ENCODE peak calls at places on chromosomes 4 and X, in six cellular contexts. One of them, this sample, is unnamed.

GRCh38 chr4:145679520-145679919 is 426 bp upstream of the C4orf51 start:
- DNase-seq in GM12891: no peak
- DNase-seq in H1: no peak
- DNase-seq in GM12878: no peak
- DNase-seq in K562: no peak
- DNase-seq in HepG2: peak; percentile 25
- DNase-seq in this sample: no peak

GRCh38 chrX:18286322-18286831 is 65.7 kb upstream of the BEND2 start:
- DNase-seq in HepG2: no peak
- DNase-seq in H1: no peak
- DNase-seq in K562: no peak
- DNase-seq in GM12878: no peak
- DNase-seq in GM12891: no peak
- DNase-seq in this sample: no peak

GRCh38 chrX:53288173-53288572 is 6.8 kb upstream of the IQSEC2 start:
- DNase-seq in H1: no peak
- DNase-seq in GM12891: no peak
- DNase-seq in K562: peak; percentile 64
- DNase-seq in GM12878: no peak
- DNase-seq in HepG2: no peak
- DNase-seq in this sample: no peak

GRCh38 chr4:13483142-13484044 is 747 bp downstream of the RAB28 start:
- DNase-seq in GM12878: no peak
- DNase-seq in GM12891: peak; percentile 9
- DNase-seq in HepG2: peak; percentile 13
- DNase-seq in H1: no peak
- DNase-seq in K562: peak; percentile 37
- DNase-seq in this sample: no peak

GRCh38 chr4:38605794-38606586 is 58.0 kb upstream of the KLF3 start:
- DNase-seq in HepG2: peak; percentile 70
- DNase-seq in GM12891: no peak
- DNase-seq in K562: peak; percentile 37
- DNase-seq in GM12878: no peak
- DNase-seq in H1: no peak
- DNase-seq in this sample: no peak

GRCh38 chr4:105191621-105192210 is 45.0 kb downstream of the TET2 start:
- DNase-seq in K562: no peak
- DNase-seq in HepG2: no peak
- DNase-seq in H1: no peak
- DNase-seq in GM12878: peak; percentile 81
- DNase-seq in GM12891: no peak
- DNase-seq in this sample: no peak

GRCh38 chr4:136687596-136687995 is 844.7 kb downstream of the PCDH18 start:
- DNase-seq in GM12878: no peak
- DNase-seq in HepG2: no peak
- DNase-seq in GM12891: no peak
- DNase-seq in H1: no peak
- DNase-seq in K562: no peak
- DNase-seq in this sample: no peak

GRCh38 chr4:81565137-81565870 is 93.6 kb upstream of the RASGEF1B start:
- DNase-seq in H1: no peak
- DNase-seq in HepG2: no peak
- DNase-seq in K562: no peak
- DNase-seq in GM12878: no peak
- DNase-seq in GM12891: no peak
- DNase-seq in this sample: no peak

GRCh38 chr4:154738426-154738825 is 5.4 kb upstream of the LRAT start:
- DNase-seq in K562: no peak
- DNase-seq in HepG2: no peak
- DNase-seq in GM12878: no peak
- DNase-seq in H1: no peak
- DNase-seq in GM12891: no peak
- DNase-seq in this sample: no peak

GRCh38 chr4:153603258-153603657 is 80.8 kb upstream of the TLR2 start:
- DNase-seq in GM12891: no peak
- DNase-seq in GM12878: no peak
- DNase-seq in H1: no peak
- DNase-seq in K562: no peak
- DNase-seq in HepG2: no peak
- DNase-seq in this sample: no peak

GRCh38 chr4:26020896-26021295 is 106.9 kb downstream of the SMIM20 start:
- DNase-seq in K562: no peak
- DNase-seq in HepG2: peak; percentile 10
- DNase-seq in H1: no peak
- DNase-seq in GM12878: no peak
- DNase-seq in GM12891: no peak
- DNase-seq in this sample: no peak

GRCh38 chr4:140628016-140628415 is 59.3 kb upstream of the UCP1 start:
- DNase-seq in GM12891: no peak
- DNase-seq in GM12878: no peak
- DNase-seq in H1: no peak
- DNase-seq in K562: no peak
- DNase-seq in HepG2: no peak
- DNase-seq in this sample: no peak

GRCh38 chrX:41956027-41956426 is 32.7 kb upstream of the CASK start:
- DNase-seq in K562: peak; percentile 49
- DNase-seq in HepG2: no peak
- DNase-seq in GM12891: no peak
- DNase-seq in GM12878: no peak
- DNase-seq in H1: no peak
- DNase-seq in this sample: no peak

GRCh38 chr4:80196259-80197131 is 808 bp upstream of the PRDM8 start:
- DNase-seq in GM12878: no peak
- DNase-seq in K562: no peak
- DNase-seq in HepG2: no peak
- DNase-seq in H1: no peak
- DNase-seq in GM12891: no peak
- DNase-seq in this sample: no peak

GRCh38 chr4:141763373-141763772 is 127.0 kb downstream of the IL15 start:
- DNase-seq in HepG2: no peak
- DNase-seq in GM12891: no peak
- DNase-seq in H1: no peak
- DNase-seq in K562: no peak
- DNase-seq in GM12878: no peak
- DNase-seq in this sample: no peak

GRCh38 chrX:74578137-74578536 is 36.3 kb downstream of the RLIM start:
- DNase-seq in K562: no peak
- DNase-seq in H1: no peak
- DNase-seq in HepG2: no peak
- DNase-seq in GM12891: no peak
- DNase-seq in GM12878: no peak
- DNase-seq in this sample: no peak

GRCh38 chr4:126264839-126265238 is 950.1 kb downstream of the FAT4 start:
- DNase-seq in GM12878: no peak
- DNase-seq in H1: no peak
- DNase-seq in HepG2: no peak
- DNase-seq in GM12891: no peak
- DNase-seq in K562: no peak
- DNase-seq in this sample: no peak

GRCh38 chr4:88597970-88598369 is 5.7 kb downstream of the HERC3 start:
- DNase-seq in HepG2: no peak
- DNase-seq in GM12878: no peak
- DNase-seq in K562: no peak
- DNase-seq in GM12891: no peak
- DNase-seq in H1: no peak
- DNase-seq in this sample: no peak

GRCh38 chr4:55086561-55086960 is 38.8 kb downstream of the KDR start:
- DNase-seq in H1: no peak
- DNase-seq in GM12878: no peak
- DNase-seq in HepG2: no peak
- DNase-seq in GM12891: no peak
- DNase-seq in K562: no peak
- DNase-seq in this sample: no peak

GRCh38 chr4:138113819-138114415 is 128.2 kb downstream of the SLC7A11 start:
- DNase-seq in GM12878: no peak
- DNase-seq in HepG2: peak; percentile 33
- DNase-seq in H1: no peak
- DNase-seq in GM12891: no peak
- DNase-seq in K562: no peak
- DNase-seq in this sample: no peak

GRCh38 chrX:19799319-19800182 is 87.8 kb downstream of the SH3KBP1 start:
- DNase-seq in K562: no peak
- DNase-seq in GM12878: no peak
- DNase-seq in GM12891: no peak
- DNase-seq in HepG2: no peak
- DNase-seq in H1: no peak
- DNase-seq in this sample: no peak

GRCh38 chr4:149521611-149522010 is 294.0 kb downstream of the IQCM start:
- DNase-seq in GM12878: no peak
- DNase-seq in H1: no peak
- DNase-seq in K562: no peak
- DNase-seq in GM12891: no peak
- DNase-seq in HepG2: no peak
- DNase-seq in this sample: no peak

GRCh38 chr4:142264961-142265360 is 581.1 kb downstream of the INPP4B start:
- DNase-seq in K562: no peak
- DNase-seq in H1: no peak
- DNase-seq in HepG2: no peak
- DNase-seq in GM12891: no peak
- DNase-seq in GM12878: no peak
- DNase-seq in this sample: no peak

GRCh38 chr4:154982187-154983047 is 201.3 kb downstream of the RBM46 start:
- DNase-seq in HepG2: peak; percentile 32
- DNase-seq in GM12878: peak; percentile 15
- DNase-seq in H1: peak; percentile 38
- DNase-seq in K562: peak; percentile 13
- DNase-seq in GM12891: no peak
- DNase-seq in this sample: no peak

GRCh38 chr4:156598138-156598681 is 373.4 kb downstream of the PDGFC start:
- DNase-seq in K562: no peak
- DNase-seq in H1: peak; percentile 3
- DNase-seq in HepG2: no peak
- DNase-seq in GM12878: no peak
- DNase-seq in GM12891: no peak
- DNase-seq in this sample: no peak

GRCh38 chr4:7160951-7161440 is 31.3 kb upstream of the SORCS2 start:
- DNase-seq in H1: no peak
- DNase-seq in HepG2: peak; percentile 31
- DNase-seq in K562: no peak
- DNase-seq in GM12878: no peak
- DNase-seq in GM12891: no peak
- DNase-seq in this sample: no peak

GRCh38 chr4:5750052-5750950 is 39.3 kb downstream of the EVC start:
- DNase-seq in GM12878: no peak
- DNase-seq in K562: no peak
- DNase-seq in GM12891: no peak
- DNase-seq in HepG2: no peak
- DNase-seq in H1: no peak
- DNase-seq in this sample: no peak

GRCh38 chr4:118835896-118836762 is at the start of gene SEC24D:
- DNase-seq in K562: peak; percentile 97
- DNase-seq in H1: peak; percentile 66
- DNase-seq in GM12891: peak; percentile 89
- DNase-seq in GM12878: no peak
- DNase-seq in HepG2: peak; percentile 73
- DNase-seq in this sample: peak; percentile 86
- TF ChIP-seq POLR2A in K562: peak; percentile 51
- TF ChIP-seq POLR2A in H1: peak; percentile 18
- TF ChIP-seq POLR2A in GM12891: peak; percentile 30
- TF ChIP-seq POLR2A in GM12878: peak; percentile 84
- TF ChIP-seq POLR2A in HepG2: peak; percentile 79
- TF ChIP-seq POLR2A in this sample: peak; percentile 61

GRCh38 chr4:121307441-121308327 is 73.1 kb downstream of the QRFPR start:
- DNase-seq in K562: peak; percentile 25
- DNase-seq in HepG2: peak; percentile 34
- DNase-seq in GM12878: peak; percentile 51
- DNase-seq in H1: peak; percentile 7
- DNase-seq in GM12891: no peak
- DNase-seq in this sample: no peak
- TF ChIP-seq TAF1 in K562: no peak
- TF ChIP-seq TAF1 in HepG2: no peak
- TF ChIP-seq TAF1 in GM12878: no peak
- TF ChIP-seq TAF1 in H1: no peak
- TF ChIP-seq TAF1 in GM12891: no peak
- TF ChIP-seq TAF1 in this sample: no peak

GRCh38 chrX:151153086-151153485 is 23.3 kb upstream of the GPR50 start:
- DNase-seq in K562: peak; percentile 8
- DNase-seq in HepG2: peak; percentile 0
- DNase-seq in GM12878: no peak
- DNase-seq in GM12891: no peak
- DNase-seq in H1: no peak
- DNase-seq in this sample: no peak

GRCh38 chrX:151155234-151155633 is 21.1 kb upstream of the GPR50 start:
- DNase-seq in GM12891: no peak
- DNase-seq in HepG2: no peak
- DNase-seq in K562: no peak
- DNase-seq in H1: no peak
- DNase-seq in GM12878: no peak
- DNase-seq in this sample: no peak

DNA sequence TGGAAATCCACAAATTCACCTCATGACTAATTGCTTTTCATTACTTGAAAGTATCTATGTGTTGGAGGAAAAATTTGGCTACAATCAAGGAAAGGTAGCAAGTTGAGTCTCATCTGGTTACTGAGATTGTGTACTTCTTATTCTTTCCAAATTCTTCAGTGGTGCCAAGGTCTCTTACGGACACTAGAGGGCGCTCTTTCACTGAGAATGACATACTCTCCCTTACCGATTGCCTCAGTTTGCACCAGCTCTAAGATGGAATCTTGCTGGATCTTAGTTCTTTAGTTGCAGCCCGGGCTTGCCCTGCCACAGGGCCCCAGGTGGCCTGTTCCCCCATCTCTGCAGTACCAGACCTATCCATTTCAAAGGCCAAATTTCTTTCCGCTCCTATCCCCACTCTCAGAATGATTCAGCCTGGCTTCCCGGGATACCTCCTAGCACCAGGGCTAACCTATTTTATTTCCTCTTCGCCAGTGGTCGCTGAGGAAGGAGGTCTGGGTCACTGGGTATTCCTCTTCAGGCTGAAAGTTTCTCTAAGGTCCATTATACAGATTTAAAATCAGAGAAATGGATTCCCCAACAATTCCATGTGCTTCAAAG is 24.6 kb upstream of the GPR50 start:
- DNase-seq in GM12878: no peak
- DNase-seq in H1: no peak
- DNase-seq in GM12891: no peak
- DNase-seq in K562: peak; percentile 46
- DNase-seq in HepG2: peak; percentile 14
- DNase-seq in this sample: no peak
- TF ChIP-seq POLR2A in GM12878: no peak
- TF ChIP-seq POLR2A in H1: no peak
- TF ChIP-seq POLR2A in GM12891: no peak
- TF ChIP-seq POLR2A in K562: no peak
- TF ChIP-seq POLR2A in HepG2: no peak
- TF ChIP-seq POLR2A in this sample: no peak

GRCh38 chr4:113635739-113636437 is 125.7 kb downstream of the CAMK2D start:
- DNase-seq in K562: no peak
- DNase-seq in HepG2: no peak
- DNase-seq in H1: no peak
- DNase-seq in GM12878: no peak
- DNase-seq in GM12891: no peak
- DNase-seq in this sample: no peak
- TF ChIP-seq TAF1 in K562: no peak
- TF ChIP-seq TAF1 in HepG2: no peak
- TF ChIP-seq TAF1 in H1: no peak
- TF ChIP-seq TAF1 in GM12878: no peak
- TF ChIP-seq TAF1 in GM12891: no peak
- TF ChIP-seq TAF1 in this sample: no peak